ENCODE peak calls at places on chromosome 7, in eight cellular contexts. One of them, this sample, is unnamed.

GRCh38 chr7:36236073-36236472 is 83.0 kb downstream of the EEPD1 start:
- DNase-seq in NCI-H1694: no peak
- DNase-seq in endothelial cell: no peak
- DNase-seq in stimulated activated CD4-positive, alpha-beta T cell treated with anti-CD3 and anti-CD28 coated beads, Interleukin-1b, Interleukin-23, amount 100 ng/mL, for 1 hour: no peak
- DNase-seq in NCI-H774: no peak
- DNase-seq in NCI-H1930: no peak
- DNase-seq in SK-N-SH: no peak
- DNase-seq in hippocampal formation: no peak
- DNase-seq in this sample: no peak

GRCh38 chr7:27723086-27723485 is 16.9 kb upstream of the TAX1BP1 start:
- DNase-seq in NCI-H1694: peak
- DNase-seq in endothelial cell: peak
- DNase-seq in stimulated activated CD4-positive, alpha-beta T cell treated with anti-CD3 and anti-CD28 coated beads, Interleukin-1b, Interleukin-23, amount 100 ng/mL, for 1 hour: no peak
- DNase-seq in NCI-H774: no peak
- DNase-seq in NCI-H1930: no peak
- DNase-seq in SK-N-SH: peak
- DNase-seq in hippocampal formation: no peak
- DNase-seq in this sample: no peak

GRCh38 chr7:34107306-34107705 is 202.0 kb downstream of the BMPER start:
- DNase-seq in NCI-H1694: no peak
- DNase-seq in endothelial cell: no peak
- DNase-seq in stimulated activated CD4-positive, alpha-beta T cell treated with anti-CD3 and anti-CD28 coated beads, Interleukin-1b, Interleukin-23, amount 100 ng/mL, for 1 hour: no peak
- DNase-seq in NCI-H774: no peak
- DNase-seq in NCI-H1930: no peak
- DNase-seq in SK-N-SH: no peak
- DNase-seq in hippocampal formation: peak
- DNase-seq in this sample: no peak

GRCh38 chr7:23298141-23298851 is 843 bp upstream of the MALSU1 start:
- DNase-seq in NCI-H1694: no peak
- DNase-seq in endothelial cell: no peak
- DNase-seq in stimulated activated CD4-positive, alpha-beta T cell treated with anti-CD3 and anti-CD28 coated beads, Interleukin-1b, Interleukin-23, amount 100 ng/mL, for 1 hour: no peak
- DNase-seq in NCI-H774: no peak
- DNase-seq in NCI-H1930: no peak
- DNase-seq in SK-N-SH: peak
- DNase-seq in hippocampal formation: no peak
- DNase-seq in this sample: no peak

GRCh38 chr7:41319601-41320000 is 383.3 kb downstream of the INHBA start:
- DNase-seq in NCI-H1694: no peak
- DNase-seq in endothelial cell: no peak
- DNase-seq in stimulated activated CD4-positive, alpha-beta T cell treated with anti-CD3 and anti-CD28 coated beads, Interleukin-1b, Interleukin-23, amount 100 ng/mL, for 1 hour: no peak
- DNase-seq in NCI-H774: no peak
- DNase-seq in NCI-H1930: no peak
- DNase-seq in SK-N-SH: no peak
- DNase-seq in hippocampal formation: no peak
- DNase-seq in this sample: no peak

GRCh38 chr7:155576900-155577508 is 30.6 kb upstream of the CNPY1 start:
- DNase-seq in NCI-H1694: no peak
- DNase-seq in endothelial cell: no peak
- DNase-seq in stimulated activated CD4-positive, alpha-beta T cell treated with anti-CD3 and anti-CD28 coated beads, Interleukin-1b, Interleukin-23, amount 100 ng/mL, for 1 hour: no peak
- DNase-seq in NCI-H774: no peak
- DNase-seq in NCI-H1930: no peak
- DNase-seq in SK-N-SH: no peak
- DNase-seq in hippocampal formation: no peak
- DNase-seq in this sample: no peak

GRCh38 chr7:101833799-101834198 is 16.4 kb downstream of the CUX1 start:
- DNase-seq in NCI-H1694: no peak
- DNase-seq in endothelial cell: no peak
- DNase-seq in stimulated activated CD4-positive, alpha-beta T cell treated with anti-CD3 and anti-CD28 coated beads, Interleukin-1b, Interleukin-23, amount 100 ng/mL, for 1 hour: no peak
- DNase-seq in NCI-H774: no peak
- DNase-seq in NCI-H1930: no peak
- DNase-seq in SK-N-SH: no peak
- DNase-seq in hippocampal formation: no peak
- DNase-seq in this sample: peak

GRCh38 chr7:132933076-132933466 is 148.8 kb downstream of the CHCHD3 start:
- DNase-seq in NCI-H1694: no peak
- DNase-seq in endothelial cell: no peak
- DNase-seq in stimulated activated CD4-positive, alpha-beta T cell treated with anti-CD3 and anti-CD28 coated beads, Interleukin-1b, Interleukin-23, amount 100 ng/mL, for 1 hour: no peak
- DNase-seq in NCI-H774: no peak
- DNase-seq in NCI-H1930: no peak
- DNase-seq in SK-N-SH: no peak
- DNase-seq in hippocampal formation: no peak
- DNase-seq in this sample: no peak

GRCh38 chr7:3037259-3037658 is 6.4 kb downstream of the CARD11 start:
- DNase-seq in NCI-H1694: no peak
- DNase-seq in endothelial cell: no peak
- DNase-seq in stimulated activated CD4-positive, alpha-beta T cell treated with anti-CD3 and anti-CD28 coated beads, Interleukin-1b, Interleukin-23, amount 100 ng/mL, for 1 hour: no peak
- DNase-seq in NCI-H774: no peak
- DNase-seq in NCI-H1930: no peak
- DNase-seq in SK-N-SH: no peak
- DNase-seq in hippocampal formation: no peak
- DNase-seq in this sample: no peak

GRCh38 chr7:90988996-90989765 is 275.1 kb upstream of the FZD1 start:
- DNase-seq in NCI-H1694: no peak
- DNase-seq in endothelial cell: no peak
- DNase-seq in stimulated activated CD4-positive, alpha-beta T cell treated with anti-CD3 and anti-CD28 coated beads, Interleukin-1b, Interleukin-23, amount 100 ng/mL, for 1 hour: no peak
- DNase-seq in NCI-H774: no peak
- DNase-seq in NCI-H1930: no peak
- DNase-seq in SK-N-SH: no peak
- DNase-seq in hippocampal formation: no peak
- DNase-seq in this sample: no peak

GRCh38 chr7:16526742-16527540 is at the start of gene LRRC72:
- DNase-seq in NCI-H1694: no peak
- DNase-seq in endothelial cell: no peak
- DNase-seq in stimulated activated CD4-positive, alpha-beta T cell treated with anti-CD3 and anti-CD28 coated beads, Interleukin-1b, Interleukin-23, amount 100 ng/mL, for 1 hour: no peak
- DNase-seq in NCI-H774: no peak
- DNase-seq in NCI-H1930: no peak
- DNase-seq in SK-N-SH: no peak
- DNase-seq in hippocampal formation: no peak
- DNase-seq in this sample: no peak

GRCh38 chr7:80453699-80454340 is 58.0 kb downstream of the GNAT3 start:
- DNase-seq in NCI-H1694: peak
- DNase-seq in endothelial cell: no peak
- DNase-seq in stimulated activated CD4-positive, alpha-beta T cell treated with anti-CD3 and anti-CD28 coated beads, Interleukin-1b, Interleukin-23, amount 100 ng/mL, for 1 hour: no peak
- DNase-seq in NCI-H774: peak
- DNase-seq in NCI-H1930: no peak
- DNase-seq in SK-N-SH: peak
- DNase-seq in hippocampal formation: no peak
- DNase-seq in this sample: no peak

GRCh38 chr7:31687024-31687423 is at the start of gene PPP1R17:
- DNase-seq in NCI-H1694: peak
- DNase-seq in endothelial cell: peak
- DNase-seq in stimulated activated CD4-positive, alpha-beta T cell treated with anti-CD3 and anti-CD28 coated beads, Interleukin-1b, Interleukin-23, amount 100 ng/mL, for 1 hour: no peak
- DNase-seq in NCI-H774: no peak
- DNase-seq in NCI-H1930: no peak
- DNase-seq in SK-N-SH: peak
- DNase-seq in hippocampal formation: no peak
- DNase-seq in this sample: no peak

GRCh38 chr7:157602156-157602555 is 265.4 kb downstream of the DNAJB6 start:
- DNase-seq in NCI-H1694: no peak
- DNase-seq in endothelial cell: no peak
- DNase-seq in stimulated activated CD4-positive, alpha-beta T cell treated with anti-CD3 and anti-CD28 coated beads, Interleukin-1b, Interleukin-23, amount 100 ng/mL, for 1 hour: no peak
- DNase-seq in NCI-H774: no peak
- DNase-seq in NCI-H1930: no peak
- DNase-seq in SK-N-SH: no peak
- DNase-seq in hippocampal formation: no peak
- DNase-seq in this sample: no peak

GRCh38 chr7:8035647-8036518 is 67.3 kb downstream of the GLCCI1 start:
- DNase-seq in NCI-H1694: peak
- DNase-seq in endothelial cell: no peak
- DNase-seq in stimulated activated CD4-positive, alpha-beta T cell treated with anti-CD3 and anti-CD28 coated beads, Interleukin-1b, Interleukin-23, amount 100 ng/mL, for 1 hour: no peak
- DNase-seq in NCI-H774: no peak
- DNase-seq in NCI-H1930: no peak
- DNase-seq in SK-N-SH: no peak
- DNase-seq in hippocampal formation: no peak
- DNase-seq in this sample: no peak

GRCh38 chr7:150784120-150784736 is 15.9 kb downstream of the TMEM176B start:
- DNase-seq in NCI-H1694: no peak
- DNase-seq in endothelial cell: no peak
- DNase-seq in stimulated activated CD4-positive, alpha-beta T cell treated with anti-CD3 and anti-CD28 coated beads, Interleukin-1b, Interleukin-23, amount 100 ng/mL, for 1 hour: no peak
- DNase-seq in NCI-H774: no peak
- DNase-seq in NCI-H1930: no peak
- DNase-seq in SK-N-SH: no peak
- DNase-seq in hippocampal formation: no peak
- DNase-seq in this sample: no peak

GRCh38 chr7:39525926-39526325 is 40.3 kb upstream of the YAE1 start:
- DNase-seq in NCI-H1694: no peak
- DNase-seq in endothelial cell: no peak
- DNase-seq in stimulated activated CD4-positive, alpha-beta T cell treated with anti-CD3 and anti-CD28 coated beads, Interleukin-1b, Interleukin-23, amount 100 ng/mL, for 1 hour: no peak
- DNase-seq in NCI-H774: no peak
- DNase-seq in NCI-H1930: no peak
- DNase-seq in SK-N-SH: no peak
- DNase-seq in hippocampal formation: no peak
- DNase-seq in this sample: no peak

GRCh38 chr7:55308186-55308929 is 56.8 kb upstream of the LANCL2 start:
- DNase-seq in NCI-H1694: no peak
- DNase-seq in endothelial cell: no peak
- DNase-seq in stimulated activated CD4-positive, alpha-beta T cell treated with anti-CD3 and anti-CD28 coated beads, Interleukin-1b, Interleukin-23, amount 100 ng/mL, for 1 hour: no peak
- DNase-seq in NCI-H774: no peak
- DNase-seq in NCI-H1930: no peak
- DNase-seq in SK-N-SH: no peak
- DNase-seq in hippocampal formation: no peak
- DNase-seq in this sample: no peak

GRCh38 chr7:36370046-36370445 is 19.6 kb upstream of the ANLN start:
- DNase-seq in NCI-H1694: no peak
- DNase-seq in endothelial cell: no peak
- DNase-seq in stimulated activated CD4-positive, alpha-beta T cell treated with anti-CD3 and anti-CD28 coated beads, Interleukin-1b, Interleukin-23, amount 100 ng/mL, for 1 hour: no peak
- DNase-seq in NCI-H774: no peak
- DNase-seq in NCI-H1930: no peak
- DNase-seq in SK-N-SH: no peak
- DNase-seq in hippocampal formation: peak
- DNase-seq in this sample: no peak

GRCh38 chr7:73718905-73719805 is at the start of gene STX1A:
- DNase-seq in NCI-H1694: no peak
- DNase-seq in endothelial cell: peak
- DNase-seq in stimulated activated CD4-positive, alpha-beta T cell treated with anti-CD3 and anti-CD28 coated beads, Interleukin-1b, Interleukin-23, amount 100 ng/mL, for 1 hour: no peak
- DNase-seq in NCI-H774: peak
- DNase-seq in NCI-H1930: peak
- DNase-seq in SK-N-SH: peak
- DNase-seq in hippocampal formation: no peak
- DNase-seq in this sample: peak

GRCh38 chr7:94509264-94509878 is at the start of gene CASD1:
- DNase-seq in NCI-H1694: peak
- DNase-seq in endothelial cell: no peak
- DNase-seq in stimulated activated CD4-positive, alpha-beta T cell treated with anti-CD3 and anti-CD28 coated beads, Interleukin-1b, Interleukin-23, amount 100 ng/mL, for 1 hour: peak
- DNase-seq in NCI-H774: peak
- DNase-seq in NCI-H1930: peak
- DNase-seq in SK-N-SH: no peak
- DNase-seq in hippocampal formation: peak
- DNase-seq in this sample: peak

GRCh38 chr7:106986450-106986977 is 58.0 kb upstream of the PRKAR2B start:
- DNase-seq in NCI-H1694: no peak
- DNase-seq in endothelial cell: no peak
- DNase-seq in stimulated activated CD4-positive, alpha-beta T cell treated with anti-CD3 and anti-CD28 coated beads, Interleukin-1b, Interleukin-23, amount 100 ng/mL, for 1 hour: no peak
- DNase-seq in NCI-H774: no peak
- DNase-seq in NCI-H1930: no peak
- DNase-seq in SK-N-SH: no peak
- DNase-seq in hippocampal formation: no peak
- DNase-seq in this sample: no peak

GRCh38 chr7:85106719-85107118 is 80.1 kb downstream of the SEMA3D start:
- DNase-seq in NCI-H1694: no peak
- DNase-seq in endothelial cell: no peak
- DNase-seq in stimulated activated CD4-positive, alpha-beta T cell treated with anti-CD3 and anti-CD28 coated beads, Interleukin-1b, Interleukin-23, amount 100 ng/mL, for 1 hour: no peak
- DNase-seq in NCI-H774: no peak
- DNase-seq in NCI-H1930: no peak
- DNase-seq in SK-N-SH: no peak
- DNase-seq in hippocampal formation: no peak
- DNase-seq in this sample: no peak

GRCh38 chr7:100132697-100133137 is 6.0 kb downstream of the MBLAC1 start:
- DNase-seq in NCI-H1694: peak
- DNase-seq in endothelial cell: peak
- DNase-seq in stimulated activated CD4-positive, alpha-beta T cell treated with anti-CD3 and anti-CD28 coated beads, Interleukin-1b, Interleukin-23, amount 100 ng/mL, for 1 hour: no peak
- DNase-seq in NCI-H774: peak
- DNase-seq in NCI-H1930: peak
- DNase-seq in SK-N-SH: peak
- DNase-seq in hippocampal formation: peak
- DNase-seq in this sample: no peak

GRCh38 chr7:70698219-70698832 is 433.6 kb upstream of the GALNT17 start:
- DNase-seq in NCI-H1694: peak
- DNase-seq in endothelial cell: peak
- DNase-seq in stimulated activated CD4-positive, alpha-beta T cell treated with anti-CD3 and anti-CD28 coated beads, Interleukin-1b, Interleukin-23, amount 100 ng/mL, for 1 hour: no peak
- DNase-seq in NCI-H774: peak
- DNase-seq in NCI-H1930: peak
- DNase-seq in SK-N-SH: peak
- DNase-seq in hippocampal formation: peak
- DNase-seq in this sample: no peak

GRCh38 chr7:106485031-106485551 is 175.9 kb downstream of the CCDC71L start:
- DNase-seq in NCI-H1694: peak
- DNase-seq in endothelial cell: no peak
- DNase-seq in stimulated activated CD4-positive, alpha-beta T cell treated with anti-CD3 and anti-CD28 coated beads, Interleukin-1b, Interleukin-23, amount 100 ng/mL, for 1 hour: no peak
- DNase-seq in NCI-H774: no peak
- DNase-seq in NCI-H1930: no peak
- DNase-seq in SK-N-SH: no peak
- DNase-seq in hippocampal formation: no peak
- DNase-seq in this sample: no peak

GRCh38 chr7:144074374-144074773 is 4.8 kb downstream of the OR2A25 start:
- DNase-seq in NCI-H1694: no peak
- DNase-seq in endothelial cell: no peak
- DNase-seq in stimulated activated CD4-positive, alpha-beta T cell treated with anti-CD3 and anti-CD28 coated beads, Interleukin-1b, Interleukin-23, amount 100 ng/mL, for 1 hour: no peak
- DNase-seq in NCI-H774: no peak
- DNase-seq in NCI-H1930: no peak
- DNase-seq in SK-N-SH: no peak
- DNase-seq in hippocampal formation: no peak
- DNase-seq in this sample: no peak

This sample was measured in ascending aorta.